ENCODE peak calls at places on chromosomes 4 and X, in five cellular contexts. One of them, this sample, is unnamed.

GRCh38 chrX:143121471-143121870 is 95.7 kb downstream of the SPANXN4 start:
- DNase-seq in HCEC 1CT: no peak
- DNase-seq in HT-29: no peak
- DNase-seq in iPS-NIHi11: no peak
- DNase-seq in HEK293T: no peak
- DNase-seq in this sample: no peak

GRCh38 chr4:55742655-55743191 is 76.9 kb upstream of the EXOC1L start:
- DNase-seq in HCEC 1CT: peak
- DNase-seq in HT-29: no peak
- DNase-seq in iPS-NIHi11: no peak
- DNase-seq in HEK293T: no peak
- DNase-seq in this sample: no peak

GRCh38 chrX:24668111-24668510 is 21.0 kb upstream of the PCYT1B start:
- DNase-seq in HCEC 1CT: no peak
- DNase-seq in HT-29: no peak
- DNase-seq in iPS-NIHi11: no peak
- DNase-seq in HEK293T: no peak
- DNase-seq in this sample: peak

GRCh38 chr4:76016383-76016782 is 6.9 kb downstream of the CXCL10 start:
- DNase-seq in HCEC 1CT: no peak
- DNase-seq in HT-29: peak
- DNase-seq in iPS-NIHi11: no peak
- DNase-seq in HEK293T: no peak
- DNase-seq in this sample: no peak

GRCh38 chr4:95318483-95318882 is 230.3 kb downstream of the UNC5C start:
- DNase-seq in HCEC 1CT: no peak
- DNase-seq in HT-29: no peak
- DNase-seq in iPS-NIHi11: no peak
- DNase-seq in HEK293T: no peak
- DNase-seq in this sample: no peak

GRCh38 chr4:88537725-88538124 is 14.1 kb upstream of the PYURF start:
- DNase-seq in HCEC 1CT: no peak
- DNase-seq in HT-29: no peak
- DNase-seq in iPS-NIHi11: no peak
- DNase-seq in HEK293T: no peak
- DNase-seq in this sample: no peak

GRCh38 chr4:55381502-55381901 is 14.3 kb upstream of the TMEM165 start:
- DNase-seq in HCEC 1CT: no peak
- DNase-seq in HT-29: no peak
- DNase-seq in iPS-NIHi11: no peak
- DNase-seq in HEK293T: no peak
- DNase-seq in this sample: no peak

GRCh38 chr4:38570647-38571326 is 93.2 kb upstream of the KLF3 start:
- DNase-seq in HCEC 1CT: no peak
- DNase-seq in HT-29: peak
- DNase-seq in iPS-NIHi11: no peak
- DNase-seq in HEK293T: no peak
- DNase-seq in this sample: no peak

GRCh38 chr4:26235500-26235899 is 85.3 kb upstream of the RBPJ start:
- DNase-seq in HCEC 1CT: peak
- DNase-seq in HT-29: peak
- DNase-seq in iPS-NIHi11: no peak
- DNase-seq in HEK293T: no peak
- DNase-seq in this sample: no peak

GRCh38 chr4:100095729-100096595 is 94.3 kb downstream of the DDIT4L start:
- DNase-seq in HCEC 1CT: peak
- DNase-seq in HT-29: peak
- DNase-seq in iPS-NIHi11: peak
- DNase-seq in HEK293T: peak
- DNase-seq in this sample: peak